ENCODE peak calls at places on chromosomes 6 and 20, in five cellular contexts. G is bronchial epithelial cell; A is CD8-positive, alpha-beta T cell; E is HCT116; I is OCI-LY7. W is an unnamed sample.

GRCh38 chr6:83867527-83868161 is 8.2 kb downstream of the CYB5R4 start:
- DNase-seq in G (peak; percentile 98), E (peak; percentile 21), I (peak; percentile 91), A (no peak), W (peak; percentile 99)

GRCh38 chr20:41167481-41168253 is 30.3 kb downstream of the PLCG1 start:
- DNase-seq in G (no peak), A (no peak), E (no peak), I (no peak), W (no peak)

GRCh38 chr6:36578030-36578825 is 15.9 kb upstream of the SRSF3 start:
- DNase-seq in E (no peak), A (no peak), G (no peak), I (no peak), W (no peak)

GRCh38 chr6:170102038-170102437 is 188.8 kb downstream of the DLL1 start:
- DNase-seq in I (no peak), E (no peak), A (no peak), G (no peak), W (no peak)

GRCh38 chr6:164628302-164628931 is 681.0 kb downstream of the C6orf118 start:
- DNase-seq in E (no peak), I (peak; percentile 0), A (no peak), G (no peak), W (no peak)

GRCh38 chr20:46552460-46553420 is 2.3 kb upstream of the OCSTAMP start:
- DNase-seq in G (no peak), A (no peak), I (no peak), E (no peak), W (no peak)

GRCh38 chr6:9496837-9497236 is 918.0 kb downstream of the TFAP2A start:
- DNase-seq in G (no peak), E (no peak), I (no peak), A (no peak), W (no peak)

GRCh38 chr6:63351995-63352586 is 32.3 kb upstream of the LGSN start:
- DNase-seq in A (no peak), E (peak; percentile 33), G (peak; percentile 75), I (peak; percentile 41), W (peak; percentile 71)

GRCh38 chr6:149903938-149904611 is 6.2 kb upstream of the RAET1E start:
- DNase-seq in G (no peak), A (no peak), I (no peak), E (no peak), W (no peak)

GRCh38 chr20:4243071-4243470 is 227.7 kb upstream of the RNF24 start:
- DNase-seq in G (no peak), E (no peak), I (no peak), A (no peak), W (no peak)

GRCh38 chr20:62117362-62117646 is 5.0 kb upstream of the LSM14B start:
- DNase-seq in I (no peak), E (no peak), A (no peak), G (no peak), W (no peak)

GRCh38 chr6:42762950-42763349 is 17.0 kb upstream of the TBCC start:
- DNase-seq in G (no peak), E (no peak), A (no peak), I (no peak), W (no peak)

GRCh38 chr20:32474009-32474716 is 111.0 kb downstream of the NOL4L start:
- DNase-seq in G (no peak), E (no peak), A (no peak), I (no peak), W (no peak)

GRCh38 chr6:47267301-47267700 is 42.4 kb downstream of the TNFRSF21 start:
- DNase-seq in E (no peak), A (no peak), I (no peak), G (no peak), W (no peak)

GRCh38 chr6:134170844-134171243 is 118.4 kb upstream of the SLC2A12 start:
- DNase-seq in G (no peak), A (no peak), E (no peak), I (no peak), W (no peak)

GRCh38 chr6:134173936-134174789 is 121.7 kb upstream of the SLC2A12 start:
- DNase-seq in G (peak; percentile 72), E (peak; percentile 76), I (peak; percentile 86), A (peak; percentile 93), W (peak; percentile 86)

GRCh38 chr6:134171517-134171916 is 119.1 kb upstream of the SLC2A12 start:
- DNase-seq in E (no peak), A (no peak), G (no peak), I (no peak), W (no peak)

GRCh38 chr6:134173007-134173690 is 120.7 kb upstream of the SLC2A12 start:
- DNase-seq in I (no peak), G (peak; percentile 72), E (no peak), A (no peak), W (peak; percentile 74)

DNA sequence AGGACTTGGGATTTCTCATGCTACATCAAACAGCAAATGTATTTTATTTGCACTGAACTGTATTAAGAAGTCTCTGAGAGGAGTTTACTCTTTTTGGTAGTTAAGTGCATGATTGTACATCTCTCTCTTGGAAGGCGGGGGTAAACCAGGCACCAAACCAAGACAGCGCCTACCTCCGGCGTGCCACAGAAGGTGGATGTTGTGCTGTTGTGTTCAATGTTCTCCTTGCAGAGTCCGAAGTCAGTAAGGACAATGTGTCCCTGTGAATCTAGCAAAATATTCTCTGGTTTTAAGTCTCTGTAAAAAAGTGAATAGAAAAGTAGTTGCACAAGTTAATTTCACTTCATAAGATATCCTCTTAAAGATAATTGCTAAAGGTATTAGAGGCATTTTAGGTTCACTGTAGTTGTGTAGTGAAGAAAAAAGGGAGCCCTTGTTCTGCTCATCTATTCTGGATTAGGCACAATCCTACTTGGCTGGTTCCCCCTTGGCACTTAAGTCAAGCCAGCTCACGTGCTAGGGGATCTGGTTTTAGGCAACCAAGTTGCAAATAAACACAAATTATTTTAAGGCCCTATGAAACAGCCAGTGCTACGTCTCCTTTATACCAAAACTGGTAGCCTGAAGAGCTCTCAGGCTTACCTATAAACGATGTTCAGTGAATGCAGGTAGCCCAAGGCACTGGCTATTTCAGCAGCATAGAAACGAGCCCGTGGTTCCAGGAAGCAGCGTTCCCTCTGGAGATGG is 119.8 kb upstream of the SLC2A12 start:
- DNase-seq in A (no peak), G (no peak), I (no peak), E (no peak), W (no peak)
- H3K4me3 ChIP-seq in A (no peak overlapping the region), G (no peak overlapping the region), I (no peak overlapping the region), E (no peak overlapping the region), W (peak overlapping the region; percentile 95)

GRCh38 chr6:3457710-3458605 is 1.1 kb upstream of the SLC22A23 start:
- DNase-seq in G (peak; percentile 67), I (no peak), E (peak; percentile 42), A (peak; percentile 13), W (peak; percentile 86)

GRCh38 chr6:3456395-3456767 is 469 bp downstream of the SLC22A23 start:
- DNase-seq in A (no peak), E (no peak), I (no peak), G (no peak), W (no peak)

GRCh38 chr6:3455490-3456394 is 1.1 kb downstream of the SLC22A23 start:
- DNase-seq in G (no peak), A (peak; percentile 13), I (no peak), E (no peak), W (peak; percentile 15)

GRCh38 chr6:3458706-3459421 is 2.0 kb upstream of the SLC22A23 start:
- DNase-seq in G (no peak), E (no peak), A (no peak), I (no peak), W (no peak)

DNA sequence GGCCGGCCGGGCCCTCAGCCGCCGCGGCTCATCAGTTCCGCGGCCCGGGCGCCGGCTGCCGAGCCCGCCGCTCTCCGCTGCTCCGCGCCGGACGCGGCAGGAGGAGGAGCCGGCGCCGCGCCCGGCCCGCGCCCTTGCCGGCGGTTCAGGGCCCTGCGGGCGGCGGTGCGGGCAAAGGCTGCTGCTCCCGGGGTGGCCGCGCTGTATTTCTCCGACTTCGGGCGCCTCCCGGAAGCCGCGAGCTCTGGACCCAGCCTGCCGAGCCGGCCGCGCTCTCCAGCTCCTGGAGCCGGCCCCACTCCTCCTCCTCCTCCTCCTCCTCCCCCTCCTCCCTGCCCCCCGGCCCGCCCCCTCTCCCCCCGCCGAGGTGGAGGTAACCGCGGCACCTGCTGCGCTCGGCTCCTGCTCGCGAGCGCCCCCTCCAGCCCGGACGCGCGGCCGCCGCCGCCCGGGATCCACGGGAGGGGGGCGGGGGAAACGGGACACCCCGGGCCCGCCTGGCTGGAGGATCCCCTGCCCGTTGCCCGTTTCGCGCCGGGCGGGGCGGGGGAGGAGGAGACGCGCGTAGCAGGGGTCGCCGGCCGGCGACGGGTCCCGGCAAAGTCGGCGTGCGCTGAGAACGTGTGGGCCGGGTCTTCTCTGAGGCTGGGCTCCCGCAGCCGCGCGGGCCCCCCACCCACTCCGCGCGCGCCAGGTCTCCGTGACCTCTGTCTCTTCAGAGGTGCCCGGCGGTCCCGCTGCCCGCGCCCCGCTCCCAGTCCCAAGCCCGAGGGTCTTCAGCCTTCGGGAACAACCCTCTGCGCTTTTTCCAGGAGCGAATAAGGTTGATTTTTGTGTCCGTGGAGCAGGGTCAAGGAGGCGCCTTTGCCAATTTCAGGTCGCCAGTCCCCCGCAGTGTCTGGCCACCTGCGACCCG is at the start of gene SLC22A23:
- DNase-seq in A (peak; percentile 74), G (peak; percentile 27), E (peak; percentile 46), I (peak; percentile 39), W (peak; percentile 77)
- TF ChIP-seq CTCF in A (peak; percentile 68), G (peak; percentile 61), E (peak; percentile 72), I (peak; percentile 62), W (peak; percentile 19)

GRCh38 chr6:105986998-105987397 is 99.1 kb upstream of the PRDM1 start:
- DNase-seq in I (no peak), E (no peak), G (no peak), A (no peak), W (no peak)
- H3K4me3 ChIP-seq in I (no peak overlapping the region), E (no peak overlapping the region), G (no peak overlapping the region), A (no peak overlapping the region), W (no peak overlapping the region)

GRCh38 chr6:5778317-5778857 is 228.3 kb downstream of the NRN1 start:
- DNase-seq in G (no peak), E (no peak), I (peak; percentile 25), A (no peak), W (no peak)
- TF ChIP-seq CTCF in G (no peak), E (no peak), I (no peak), A (no peak), W (no peak)

GRCh38 chr6:136738178-136739057 is 53.9 kb downstream of the MAP3K5 start:
- DNase-seq in I (no peak), E (no peak), A (no peak), G (no peak), W (no peak)
- H3K4me3 ChIP-seq in I (no peak overlapping the region), E (no peak overlapping the region), A (no peak overlapping the region), G (no peak overlapping the region), W (no peak overlapping the region)

W was measured in epithelial cell of esophagus.